ENCODE peak calls at places on chromosomes 7 and 10, in nine cellular contexts. Y is GM23338, L is RWPE2, P is right lobe of liver, V is endothelial cell, W is WTC11, Q is CD14-positive monocyte, S is tibial artery, D is endodermal cell. M is an unnamed sample.

GRCh38 chr10:91614254-91614624 is 18.6 kb downstream of the PPP1R3C start:
- DNase-seq in W (no peak), L (no peak), Q (no peak), P (no peak), Y (no peak), S (no peak), V (no peak), D (no peak), M (no peak)

GRCh38 chr7:123748734-123749536 is at the start of gene WASL:
- DNase-seq in D (peak), L (peak), V (peak), W (peak), S (peak), Q (peak), Y (peak), P (peak), M (peak)

GRCh38 chr7:146002008-146002407 is 114.6 kb upstream of the CNTNAP2 start:
- DNase-seq in Y (no peak), L (no peak), W (no peak), D (no peak), Q (no peak), S (no peak), V (no peak), P (no peak), M (no peak)

GRCh38 chr7:132367795-132368194 is 208.5 kb downstream of the PLXNA4 start:
- DNase-seq in D (no peak), W (no peak), L (no peak), S (no peak), V (no peak), Q (no peak), Y (no peak), P (no peak), M (no peak)

GRCh38 chr10:63699785-63700184 is 178.6 kb downstream of the REEP3 start:
- DNase-seq in Q (no peak), S (peak), Y (no peak), W (no peak), D (no peak), P (peak), V (no peak), L (no peak), M (no peak)

GRCh38 chr7:41027428-41028115 is 675.3 kb downstream of the INHBA start:
- DNase-seq in S (no peak), L (no peak), W (no peak), D (no peak), P (no peak), Q (no peak), Y (no peak), V (no peak), M (no peak)

GRCh38 chr7:155951554-155952158 is 139.4 kb upstream of the SHH start:
- DNase-seq in S (no peak), Y (no peak), W (no peak), D (no peak), V (peak), P (peak), Q (no peak), L (peak), M (no peak)

GRCh38 chr10:121754667-121755066 is 156.4 kb upstream of the FGFR2 start:
- DNase-seq in Q (no peak), S (no peak), Y (no peak), P (no peak), V (no peak), D (no peak), W (no peak), L (no peak), M (no peak)

GRCh38 chr10:3972460-3973366 is 187.7 kb upstream of the KLF6 start:
- DNase-seq in D (no peak), W (no peak), L (no peak), Q (no peak), Y (no peak), P (no peak), S (no peak), V (no peak), M (no peak)

GRCh38 chr7:137343483-137343841 is at the start of gene PTN:
- DNase-seq in V (peak), S (peak), Q (no peak), P (peak), D (peak), W (peak), Y (peak), L (no peak), M (no peak)

GRCh38 chr10:99872367-99873162 is 90.1 kb downstream of the ABCC2 start:
- DNase-seq in P (no peak), Y (no peak), V (no peak), S (no peak), Q (no peak), W (no peak), L (no peak), D (peak), M (no peak)

GRCh38 chr10:44413416-44413815 is 28.5 kb upstream of the CXCL12 start:
- DNase-seq in Q (no peak), P (no peak), D (no peak), V (no peak), W (no peak), S (no peak), L (no peak), Y (no peak), M (no peak)

GRCh38 chr10:78000206-78000605 is 29.1 kb downstream of the POLR3A start:
- DNase-seq in W (no peak), V (no peak), P (no peak), L (no peak), Q (no peak), D (no peak), Y (no peak), S (no peak), M (no peak)

GRCh38 chr10:44143556-44143955 is 241.3 kb downstream of the CXCL12 start:
- DNase-seq in D (no peak), Q (no peak), L (no peak), P (no peak), W (no peak), S (no peak), V (no peak), Y (no peak), M (no peak)

GRCh38 chr10:59895629-59896116 is 10.7 kb downstream of the CCDC6 start:
- DNase-seq in S (no peak), P (peak), Y (no peak), L (no peak), V (no peak), Q (no peak), W (no peak), D (no peak), M (no peak)

GRCh38 chr10:119652361-119652760 is 1.2 kb downstream of the BAG3 start:
- DNase-seq in S (no peak), W (no peak), D (no peak), Q (no peak), Y (no peak), P (no peak), L (no peak), V (no peak), M (no peak)

GRCh38 chr7:54944179-54944578 is 74.6 kb upstream of the EGFR start:
- DNase-seq in V (no peak), L (no peak), Q (no peak), P (no peak), D (no peak), S (no peak), Y (no peak), W (no peak), M (no peak)

GRCh38 chr7:115297651-115298050 is 375.8 kb downstream of the MDFIC start:
- DNase-seq in P (no peak), Q (no peak), L (no peak), Y (no peak), S (no peak), W (no peak), D (no peak), V (no peak), M (no peak)

GRCh38 chr7:116528008-116528789 is 3.4 kb downstream of the CAV1 start:
- DNase-seq in S (peak), V (no peak), L (peak), W (no peak), Q (no peak), Y (no peak), P (no peak), D (no peak), M (no peak)

GRCh38 chr10:84845628-84846261 is 517.4 kb downstream of the CCSER2 start:
- DNase-seq in L (no peak), W (peak), S (no peak), D (peak), Y (peak), V (peak), Q (no peak), P (peak), M (no peak)

GRCh38 chr10:8057636-8058273 is 3.3 kb downstream of the GATA3 start:
- DNase-seq in L (no peak), D (peak), Q (no peak), W (no peak), P (no peak), V (no peak), S (no peak), Y (peak), M (no peak)

GRCh38 chr7:55308186-55308929 is 56.8 kb upstream of the LANCL2 start:
- DNase-seq in V (no peak), P (no peak), L (no peak), D (no peak), S (no peak), Q (no peak), Y (no peak), W (no peak), M (no peak)

GRCh38 chr7:1113548-1113885 is 25.6 kb downstream of the GPER1 start:
- DNase-seq in P (no peak), W (no peak), V (no peak), D (no peak), Q (peak), S (no peak), L (no peak), Y (no peak), M (peak)

DNA sequence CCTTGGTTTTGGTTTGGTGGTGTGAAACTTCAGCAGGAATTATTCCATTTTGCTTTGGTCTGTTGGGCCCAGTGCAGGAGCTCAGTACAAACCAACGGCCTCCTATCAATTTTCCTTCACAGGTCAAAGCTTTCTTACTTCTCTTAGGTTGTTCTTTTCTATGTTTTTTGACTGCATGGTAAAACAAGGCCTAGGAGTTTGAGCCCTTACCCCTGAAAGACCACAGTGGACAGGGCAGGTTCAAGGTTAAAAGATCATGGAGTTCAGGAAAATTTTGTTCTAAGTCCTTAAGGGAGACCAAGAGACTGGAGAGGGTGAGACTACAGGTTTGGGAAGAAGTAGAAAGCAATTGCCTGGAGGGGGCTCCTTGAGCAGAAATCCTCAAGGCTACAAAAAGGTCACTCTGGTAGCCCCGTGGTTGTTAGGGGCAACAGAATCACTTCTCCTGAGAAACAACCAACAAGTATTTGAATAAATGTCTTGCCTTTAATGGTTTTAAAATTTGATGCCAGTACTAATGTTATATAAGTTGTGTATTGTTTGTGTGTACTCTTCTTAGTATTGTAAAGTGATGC is 40.9 kb upstream of the FHIP2A start:
- DNase-seq in W (no peak), P (no peak), Q (no peak), D (peak), Y (peak), V (no peak), L (no peak), S (no peak), M (no peak)
- TF ChIP-seq CTCF in W (no peak), P (no peak), Q (no peak), D (peak), Y (no peak), V (no peak), L (no peak), S (no peak), M (no peak)

DNA sequence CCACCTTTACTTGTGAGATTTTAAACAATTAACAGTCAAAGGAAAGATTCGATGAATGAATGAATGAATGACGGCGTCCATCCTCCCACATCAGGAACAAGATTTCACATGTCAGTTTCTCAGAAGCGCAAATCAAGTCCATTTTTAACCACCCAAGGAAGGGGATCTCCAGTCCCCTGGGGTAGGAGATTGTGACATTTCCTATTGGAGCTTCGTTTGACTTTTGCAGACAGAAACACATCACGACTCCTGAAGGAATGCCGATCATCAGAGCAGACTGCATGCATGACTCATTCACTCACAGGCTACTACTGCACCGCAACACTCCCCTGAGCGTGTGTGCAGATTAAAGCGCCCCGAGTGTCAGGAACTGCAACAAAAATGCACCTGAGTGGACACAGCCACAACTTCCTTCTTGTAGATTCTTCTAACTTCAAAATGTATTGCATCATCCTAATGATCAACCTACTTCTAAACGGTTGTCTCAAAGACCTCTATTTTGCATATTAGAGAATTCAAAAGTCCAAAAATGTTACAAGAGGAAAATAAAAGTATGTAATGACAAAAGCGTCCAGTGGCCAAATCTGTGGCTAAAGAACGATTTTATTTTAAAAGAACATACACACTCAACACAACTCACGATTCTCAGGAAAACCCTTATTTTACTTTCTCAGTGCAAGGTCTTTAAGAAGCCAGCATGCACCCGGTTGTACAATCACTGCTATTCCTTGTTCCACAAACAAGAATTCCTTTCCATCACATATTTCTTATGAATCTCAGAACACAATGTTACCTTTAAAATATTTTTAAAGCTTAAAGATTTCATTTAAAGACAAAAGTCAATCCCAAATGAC is 172.6 kb downstream of the FAM107B start:
- DNase-seq in L (no peak), S (no peak), Q (peak), V (no peak), Y (no peak), P (peak), D (no peak), W (no peak), M (no peak)
- TF ChIP-seq CTCF in L (no peak), S (no peak), Q (no peak), V (no peak), Y (no peak), P (no peak), D (no peak), W (no peak), M (no peak)

DNA sequence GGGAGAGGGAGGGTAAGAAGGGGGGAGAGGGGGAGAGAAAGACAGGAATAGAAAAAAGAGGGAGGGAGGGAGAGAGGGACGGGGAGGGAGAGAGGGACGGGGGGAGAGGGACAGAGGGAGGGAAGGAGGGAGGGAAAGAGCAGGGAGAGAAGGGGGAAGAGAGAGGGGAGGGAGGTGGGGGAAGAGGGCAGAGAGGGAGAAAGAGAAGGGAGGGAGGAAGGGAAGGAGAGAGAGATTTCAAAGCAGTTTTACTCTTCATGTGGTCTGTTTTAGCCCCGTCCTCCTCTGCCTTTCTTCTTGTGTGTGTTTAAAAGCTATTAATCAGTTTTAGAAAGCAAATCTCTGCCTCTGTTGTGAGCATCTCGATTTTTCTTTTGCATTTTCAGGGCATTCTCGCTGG is 237.0 kb downstream of the WDR37 start:
- DNase-seq in L (no peak), V (no peak), W (no peak), S (no peak), Q (no peak), D (no peak), P (no peak), Y (no peak), M (no peak)
- TF ChIP-seq CTCF in L (no peak), V (no peak), W (no peak), S (no peak), Q (no peak), D (no peak), P (no peak), Y (no peak), M (no peak)

DNA sequence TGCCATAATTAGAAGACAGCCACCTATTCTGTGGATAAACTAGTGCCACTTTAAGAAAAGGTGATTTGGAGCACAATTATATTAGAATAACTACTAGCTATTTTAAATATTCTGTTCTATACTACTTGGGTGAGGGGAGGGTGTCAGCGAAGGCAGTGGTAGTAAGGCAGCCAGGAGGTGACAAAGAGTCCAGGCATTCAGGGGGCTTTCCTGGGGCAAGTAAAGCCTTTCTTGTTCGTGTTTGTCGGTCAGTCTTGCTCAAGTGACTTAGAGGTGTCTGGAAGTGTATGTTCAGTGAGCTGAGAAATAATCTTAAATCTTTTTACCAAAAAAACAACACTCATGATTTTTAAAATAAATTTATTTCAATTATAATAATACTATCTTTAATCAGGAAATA is 34.4 kb downstream of the ADD3 start:
- DNase-seq in S (no peak), V (no peak), L (no peak), P (no peak), D (no peak), W (no peak), Y (no peak), Q (no peak), M (no peak)
- TF ChIP-seq CTCF in S (no peak), V (no peak), L (no peak), P (no peak), D (no peak), W (no peak), Y (no peak), Q (no peak), M (no peak)

M was measured in upper lobe of right lung.